ENCODE peak calls at places on chromosomes 6 and 20, in four cellular contexts. L is sigmoid colon, R is fibroblast of pulmonary artery, M is endothelial cell. O is an unnamed sample.

GRCh38 chr20:34074101-34074760 is 37.8 kb downstream of the EIF2S2 start:
- DNase-seq in L (peak), R (no peak), M (no peak), O (peak)

GRCh38 chr20:38893485-38894090 is 32.6 kb upstream of the FAM83D start:
- DNase-seq in L (no peak), R (peak), M (peak), O (peak)

GRCh38 chr6:120211955-120212792 is 862.6 kb upstream of the MAN1A1 start:
- DNase-seq in L (no peak), R (peak), M (no peak), O (peak)

GRCh38 chr6:16322666-16323312 is 84.4 kb downstream of the GMPR start:
- DNase-seq in L (peak), R (peak), M (no peak), O (peak)

GRCh38 chr20:50859161-50859560 is 64.3 kb downstream of the BCAS4 start:
- DNase-seq in L (no peak), R (no peak), M (no peak), O (no peak)

GRCh38 chr6:133834472-133835170 is 54.3 kb upstream of the TCF21 start:
- DNase-seq in L (no peak), R (no peak), M (no peak), O (no peak)

GRCh38 chr6:141265748-141266647 is 866.7 kb upstream of the GJE1 start:
- DNase-seq in L (no peak), R (no peak), M (no peak), O (peak)

GRCh38 chr6:16414205-16414604 is 175.8 kb downstream of the GMPR start:
- DNase-seq in L (no peak), R (no peak), M (no peak), O (no peak)

GRCh38 chr20:39631557-39631956 is 669.4 kb downstream of the DHX35 start:
- DNase-seq in L (no peak), R (no peak), M (no peak), O (no peak)